ENCODE peak calls at places on chromosome 21, in six cellular contexts. A is activated naive CD4-positive, alpha-beta T cell; J is cardiac fibroblast; K is fibroblast of mammary gland; N is IMR-90; V is EL. X is an unnamed sample.

GRCh38 chr21:37036177-37036576 is 29.7 kb downstream of the RIPPLY3 start:
- DNase-seq in V (no peak), N (no peak), J (peak), K (no peak), A (no peak), X (no peak)

GRCh38 chr21:36079010-36079649 is 9.3 kb downstream of the CBR1 start:
- DNase-seq in V (no peak), A (no peak), J (no peak), K (no peak), N (no peak), X (peak)

GRCh38 chr21:32096411-32096810 is 182.4 kb downstream of the MIS18A start:
- DNase-seq in V (peak), J (no peak), A (no peak), N (no peak), K (peak), X (no peak)

GRCh38 chr21:39048064-39048463 is 135.2 kb downstream of the PSMG1 start:
- DNase-seq in K (peak), A (no peak), V (peak), N (peak), J (peak), X (no peak)

GRCh38 chr21:42835611-42836401 is 43.5 kb downstream of the WDR4 start:
- DNase-seq in V (no peak), N (no peak), A (no peak), K (no peak), J (no peak), X (no peak)

GRCh38 chr21:43311303-43311817 is 115.6 kb downstream of the SIK1 start:
- DNase-seq in J (no peak), A (no peak), N (no peak), V (no peak), K (no peak), X (no peak)

GRCh38 chr21:40732243-40732642 is 114.7 kb downstream of the DSCAM start:
- DNase-seq in K (no peak), N (no peak), V (peak), A (no peak), J (no peak), X (no peak)

GRCh38 chr21:45450741-45451740 is 46.1 kb downstream of the COL18A1 start:
- DNase-seq in N (no peak), K (peak), A (no peak), V (no peak), J (no peak), X (no peak)

GRCh38 chr21:31326478-31327247 is 17.4 kb downstream of the TIAM1 start:
- DNase-seq in V (peak), A (no peak), N (no peak), K (peak), J (peak), X (no peak)

GRCh38 chr21:24941316-24942185 is 665.7 kb downstream of the MRPL39 start:
- DNase-seq in K (no peak), A (no peak), J (no peak), N (no peak), V (no peak), X (no peak)

GRCh38 chr21:33234618-33235520 is 5.1 kb downstream of the IFNAR2 start:
- DNase-seq in K (no peak), N (no peak), V (no peak), A (no peak), J (no peak), X (no peak)

GRCh38 chr21:41379901-41380300 is 18.1 kb downstream of the MX2 start:
- DNase-seq in J (no peak), K (no peak), A (no peak), N (no peak), V (no peak), X (no peak)

GRCh38 chr21:41973861-41974751 is 20.3 kb upstream of the C2CD2 start:
- DNase-seq in J (peak), A (no peak), V (peak), N (peak), K (peak), X (peak)

GRCh38 chr21:27371065-27371464 is 404.2 kb upstream of the ADAMTS5 start:
- DNase-seq in V (no peak), K (no peak), A (no peak), N (no peak), J (no peak), X (no peak)

GRCh38 chr21:24042687-24043086 is 1564.6 kb downstream of the MRPL39 start:
- DNase-seq in K (no peak), V (no peak), A (no peak), J (no peak), N (no peak), X (no peak)

GRCh38 chr21:33587792-33588484 is 546 bp downstream of the DONSON start:
- DNase-seq in N (peak), K (peak), A (no peak), V (peak), J (peak), X (no peak)